ENCODE peak calls at places on chromosomes 16 and 17, in nine cellular contexts. One of them, this sample, is unnamed.

GRCh38 chr16:30924086-30924714 is 828 bp downstream of the FBXL19 start:
- DNase-seq in stimulated activated CD4-positive, alpha-beta T cell treated with anti-CD3 and anti-CD28 coated beads, Interleukin-1b, Interleukin-23, amount 100 ng/mL, for 24 hours: no peak
- DNase-seq in non-pigmented ciliary epithelial cell: no peak
- DNase-seq in CD4-positive, alpha-beta T cell: no peak
- DNase-seq in right cardiac atrium: no peak
- DNase-seq in iPS-NIHi11: peak
- DNase-seq in Karpas-422: peak
- DNase-seq in M059J: no peak
- DNase-seq in GDM1: no peak
- DNase-seq in this sample: peak

GRCh38 chr17:69757794-69758430 is 317.1 kb upstream of the KCNJ16 start:
- DNase-seq in GDM1: no peak
- DNase-seq in Karpas-422: no peak
- DNase-seq in CD4-positive, alpha-beta T cell: no peak
- DNase-seq in stimulated activated CD4-positive, alpha-beta T cell treated with anti-CD3 and anti-CD28 coated beads, Interleukin-1b, Interleukin-23, amount 100 ng/mL, for 24 hours: no peak
- DNase-seq in right cardiac atrium: no peak
- DNase-seq in non-pigmented ciliary epithelial cell: peak
- DNase-seq in iPS-NIHi11: no peak
- DNase-seq in M059J: peak
- DNase-seq in this sample: no peak

GRCh38 chr17:61159415-61159814 is 240.2 kb upstream of the TBX2 start:
- DNase-seq in GDM1: no peak
- DNase-seq in iPS-NIHi11: no peak
- DNase-seq in non-pigmented ciliary epithelial cell: no peak
- DNase-seq in M059J: no peak
- DNase-seq in CD4-positive, alpha-beta T cell: no peak
- DNase-seq in right cardiac atrium: no peak
- DNase-seq in stimulated activated CD4-positive, alpha-beta T cell treated with anti-CD3 and anti-CD28 coated beads, Interleukin-1b, Interleukin-23, amount 100 ng/mL, for 24 hours: no peak
- DNase-seq in Karpas-422: no peak
- DNase-seq in this sample: no peak

GRCh38 chr17:30380106-30380420 is 1.3 kb downstream of the CPD start:
- DNase-seq in stimulated activated CD4-positive, alpha-beta T cell treated with anti-CD3 and anti-CD28 coated beads, Interleukin-1b, Interleukin-23, amount 100 ng/mL, for 24 hours: no peak
- DNase-seq in CD4-positive, alpha-beta T cell: no peak
- DNase-seq in iPS-NIHi11: no peak
- DNase-seq in GDM1: no peak
- DNase-seq in Karpas-422: peak
- DNase-seq in non-pigmented ciliary epithelial cell: no peak
- DNase-seq in right cardiac atrium: no peak
- DNase-seq in M059J: peak
- DNase-seq in this sample: no peak

GRCh38 chr16:30063893-30064745 is 1.4 kb upstream of the ALDOA start:
- DNase-seq in right cardiac atrium: peak
- DNase-seq in iPS-NIHi11: peak
- DNase-seq in CD4-positive, alpha-beta T cell: peak
- DNase-seq in stimulated activated CD4-positive, alpha-beta T cell treated with anti-CD3 and anti-CD28 coated beads, Interleukin-1b, Interleukin-23, amount 100 ng/mL, for 24 hours: peak
- DNase-seq in Karpas-422: peak
- DNase-seq in M059J: peak
- DNase-seq in GDM1: peak
- DNase-seq in non-pigmented ciliary epithelial cell: no peak
- DNase-seq in this sample: peak

GRCh38 chr16:81549547-81550411 is 105.2 kb downstream of the CMIP start:
- DNase-seq in iPS-NIHi11: no peak
- DNase-seq in stimulated activated CD4-positive, alpha-beta T cell treated with anti-CD3 and anti-CD28 coated beads, Interleukin-1b, Interleukin-23, amount 100 ng/mL, for 24 hours: no peak
- DNase-seq in non-pigmented ciliary epithelial cell: no peak
- DNase-seq in M059J: no peak
- DNase-seq in CD4-positive, alpha-beta T cell: no peak
- DNase-seq in GDM1: no peak
- DNase-seq in Karpas-422: no peak
- DNase-seq in right cardiac atrium: no peak
- DNase-seq in this sample: no peak

GRCh38 chr16:87342978-87343752 is 26.0 kb upstream of the C16orf95 start:
- DNase-seq in stimulated activated CD4-positive, alpha-beta T cell treated with anti-CD3 and anti-CD28 coated beads, Interleukin-1b, Interleukin-23, amount 100 ng/mL, for 24 hours: no peak
- DNase-seq in CD4-positive, alpha-beta T cell: no peak
- DNase-seq in iPS-NIHi11: no peak
- DNase-seq in Karpas-422: no peak
- DNase-seq in right cardiac atrium: no peak
- DNase-seq in GDM1: no peak
- DNase-seq in M059J: no peak
- DNase-seq in non-pigmented ciliary epithelial cell: no peak
- DNase-seq in this sample: no peak

GRCh38 chr17:47072881-47073280 is 93.8 kb upstream of the RPRML start:
- DNase-seq in GDM1: peak
- DNase-seq in Karpas-422: no peak
- DNase-seq in M059J: no peak
- DNase-seq in right cardiac atrium: no peak
- DNase-seq in iPS-NIHi11: no peak
- DNase-seq in stimulated activated CD4-positive, alpha-beta T cell treated with anti-CD3 and anti-CD28 coated beads, Interleukin-1b, Interleukin-23, amount 100 ng/mL, for 24 hours: no peak
- DNase-seq in non-pigmented ciliary epithelial cell: no peak
- DNase-seq in CD4-positive, alpha-beta T cell: no peak
- DNase-seq in this sample: no peak

GRCh38 chr16:85428168-85428898 is 184.8 kb upstream of the GSE1 start:
- DNase-seq in non-pigmented ciliary epithelial cell: no peak
- DNase-seq in iPS-NIHi11: peak
- DNase-seq in GDM1: no peak
- DNase-seq in stimulated activated CD4-positive, alpha-beta T cell treated with anti-CD3 and anti-CD28 coated beads, Interleukin-1b, Interleukin-23, amount 100 ng/mL, for 24 hours: no peak
- DNase-seq in Karpas-422: peak
- DNase-seq in CD4-positive, alpha-beta T cell: peak
- DNase-seq in right cardiac atrium: no peak
- DNase-seq in M059J: peak
- DNase-seq in this sample: peak

GRCh38 chr17:81735181-81736102 is 23.4 kb downstream of the SLC25A10 start:
- DNase-seq in GDM1: peak
- DNase-seq in non-pigmented ciliary epithelial cell: no peak
- DNase-seq in right cardiac atrium: no peak
- DNase-seq in iPS-NIHi11: no peak
- DNase-seq in stimulated activated CD4-positive, alpha-beta T cell treated with anti-CD3 and anti-CD28 coated beads, Interleukin-1b, Interleukin-23, amount 100 ng/mL, for 24 hours: no peak
- DNase-seq in CD4-positive, alpha-beta T cell: no peak
- DNase-seq in M059J: peak
- DNase-seq in Karpas-422: peak
- DNase-seq in this sample: no peak

GRCh38 chr17:57534863-57535651 is 210.0 kb downstream of the CCDC182 start:
- DNase-seq in Karpas-422: no peak
- DNase-seq in CD4-positive, alpha-beta T cell: no peak
- DNase-seq in GDM1: no peak
- DNase-seq in stimulated activated CD4-positive, alpha-beta T cell treated with anti-CD3 and anti-CD28 coated beads, Interleukin-1b, Interleukin-23, amount 100 ng/mL, for 24 hours: no peak
- DNase-seq in non-pigmented ciliary epithelial cell: no peak
- DNase-seq in iPS-NIHi11: no peak
- DNase-seq in right cardiac atrium: no peak
- DNase-seq in M059J: peak
- DNase-seq in this sample: no peak

GRCh38 chr16:87409781-87410180 is 17.6 kb downstream of the MAP1LC3B start:
- DNase-seq in iPS-NIHi11: no peak
- DNase-seq in right cardiac atrium: no peak
- DNase-seq in M059J: no peak
- DNase-seq in Karpas-422: no peak
- DNase-seq in GDM1: no peak
- DNase-seq in CD4-positive, alpha-beta T cell: no peak
- DNase-seq in stimulated activated CD4-positive, alpha-beta T cell treated with anti-CD3 and anti-CD28 coated beads, Interleukin-1b, Interleukin-23, amount 100 ng/mL, for 24 hours: no peak
- DNase-seq in non-pigmented ciliary epithelial cell: no peak
- DNase-seq in this sample: no peak

GRCh38 chr17:63578769-63579111 is 22.0 kb upstream of the TACO1 start:
- DNase-seq in M059J: no peak
- DNase-seq in non-pigmented ciliary epithelial cell: no peak
- DNase-seq in right cardiac atrium: no peak
- DNase-seq in GDM1: no peak
- DNase-seq in stimulated activated CD4-positive, alpha-beta T cell treated with anti-CD3 and anti-CD28 coated beads, Interleukin-1b, Interleukin-23, amount 100 ng/mL, for 24 hours: no peak
- DNase-seq in CD4-positive, alpha-beta T cell: no peak
- DNase-seq in Karpas-422: no peak
- DNase-seq in iPS-NIHi11: no peak
- DNase-seq in this sample: no peak

GRCh38 chr17:42405963-42406495 is 17.0 kb downstream of the CAVIN1 start:
- DNase-seq in right cardiac atrium: peak
- DNase-seq in non-pigmented ciliary epithelial cell: no peak
- DNase-seq in Karpas-422: peak
- DNase-seq in M059J: no peak
- DNase-seq in iPS-NIHi11: peak
- DNase-seq in stimulated activated CD4-positive, alpha-beta T cell treated with anti-CD3 and anti-CD28 coated beads, Interleukin-1b, Interleukin-23, amount 100 ng/mL, for 24 hours: peak
- DNase-seq in GDM1: peak
- DNase-seq in CD4-positive, alpha-beta T cell: peak
- DNase-seq in this sample: peak

GRCh38 chr16:64711026-64711425 is 410.8 kb downstream of the CDH11 start:
- DNase-seq in non-pigmented ciliary epithelial cell: peak
- DNase-seq in Karpas-422: no peak
- DNase-seq in GDM1: no peak
- DNase-seq in iPS-NIHi11: no peak
- DNase-seq in right cardiac atrium: no peak
- DNase-seq in stimulated activated CD4-positive, alpha-beta T cell treated with anti-CD3 and anti-CD28 coated beads, Interleukin-1b, Interleukin-23, amount 100 ng/mL, for 24 hours: no peak
- DNase-seq in M059J: peak
- DNase-seq in CD4-positive, alpha-beta T cell: no peak
- DNase-seq in this sample: no peak

GRCh38 chr17:45265823-45266222 is 3.9 kb upstream of the SPATA32 start:
- DNase-seq in Karpas-422: no peak
- DNase-seq in stimulated activated CD4-positive, alpha-beta T cell treated with anti-CD3 and anti-CD28 coated beads, Interleukin-1b, Interleukin-23, amount 100 ng/mL, for 24 hours: no peak
- DNase-seq in GDM1: no peak
- DNase-seq in CD4-positive, alpha-beta T cell: no peak
- DNase-seq in right cardiac atrium: no peak
- DNase-seq in iPS-NIHi11: no peak
- DNase-seq in non-pigmented ciliary epithelial cell: no peak
- DNase-seq in M059J: peak
- DNase-seq in this sample: no peak

GRCh38 chr17:56867948-56868376 is 34.0 kb downstream of the DGKE start:
- DNase-seq in CD4-positive, alpha-beta T cell: no peak
- DNase-seq in M059J: peak
- DNase-seq in non-pigmented ciliary epithelial cell: no peak
- DNase-seq in iPS-NIHi11: no peak
- DNase-seq in Karpas-422: no peak
- DNase-seq in stimulated activated CD4-positive, alpha-beta T cell treated with anti-CD3 and anti-CD28 coated beads, Interleukin-1b, Interleukin-23, amount 100 ng/mL, for 24 hours: no peak
- DNase-seq in GDM1: no peak
- DNase-seq in right cardiac atrium: no peak
- DNase-seq in this sample: no peak